ENCODE peak calls at places on chromosomes 3 and 15, in ten cellular contexts. One of them, this sample, is unnamed.

GRCh38 chr3:114624676-114625181 is 330.9 kb downstream of the TIGIT start:
- DNase-seq in heart left ventricle: peak; percentile 91
- DNase-seq in astrocyte: peak; percentile 99
- DNase-seq in tibial nerve: peak; percentile 89
- DNase-seq in hepatocyte: peak; percentile 88
- DNase-seq in SK-N-SH: peak; percentile 4
- DNase-seq in CD8-positive, alpha-beta T cell: no peak
- DNase-seq in upper lobe of right lung: peak; percentile 79
- DNase-seq in Peyer's patch: peak; percentile 38
- DNase-seq in mucosa of descending colon: peak; percentile 71
- DNase-seq in this sample: peak; percentile 71

GRCh38 chr15:52338891-52339290 is 43.3 kb upstream of the MYO5C start:
- DNase-seq in upper lobe of right lung: no peak
- DNase-seq in heart left ventricle: no peak
- DNase-seq in mucosa of descending colon: no peak
- DNase-seq in CD8-positive, alpha-beta T cell: no peak
- DNase-seq in astrocyte: no peak
- DNase-seq in SK-N-SH: no peak
- DNase-seq in hepatocyte: no peak
- DNase-seq in tibial nerve: no peak
- DNase-seq in Peyer's patch: no peak
- DNase-seq in this sample: no peak

GRCh38 chr3:119974666-119975065 is 119.6 kb downstream of the GSK3B start:
- DNase-seq in mucosa of descending colon: no peak
- DNase-seq in heart left ventricle: no peak
- DNase-seq in tibial nerve: no peak
- DNase-seq in CD8-positive, alpha-beta T cell: no peak
- DNase-seq in upper lobe of right lung: no peak
- DNase-seq in hepatocyte: no peak
- DNase-seq in Peyer's patch: no peak
- DNase-seq in astrocyte: no peak
- DNase-seq in SK-N-SH: no peak
- DNase-seq in this sample: no peak

GRCh38 chr3:181008796-181009195 is 19.3 kb upstream of the DNAJC19 start:
- DNase-seq in SK-N-SH: no peak
- DNase-seq in CD8-positive, alpha-beta T cell: no peak
- DNase-seq in upper lobe of right lung: no peak
- DNase-seq in Peyer's patch: no peak
- DNase-seq in tibial nerve: no peak
- DNase-seq in mucosa of descending colon: no peak
- DNase-seq in astrocyte: no peak
- DNase-seq in hepatocyte: no peak
- DNase-seq in heart left ventricle: no peak
- DNase-seq in this sample: no peak

GRCh38 chr15:80893777-80894176 is 95.8 kb downstream of the MESD start:
- DNase-seq in Peyer's patch: no peak
- DNase-seq in SK-N-SH: no peak
- DNase-seq in mucosa of descending colon: peak; percentile 21
- DNase-seq in astrocyte: no peak
- DNase-seq in CD8-positive, alpha-beta T cell: no peak
- DNase-seq in heart left ventricle: no peak
- DNase-seq in upper lobe of right lung: no peak
- DNase-seq in tibial nerve: peak; percentile 30
- DNase-seq in hepatocyte: no peak
- DNase-seq in this sample: no peak

GRCh38 chr15:67998599-67999122 is 55.5 kb upstream of the PIAS1 start:
- DNase-seq in Peyer's patch: no peak
- DNase-seq in hepatocyte: no peak
- DNase-seq in upper lobe of right lung: no peak
- DNase-seq in tibial nerve: no peak
- DNase-seq in mucosa of descending colon: peak; percentile 84
- DNase-seq in heart left ventricle: no peak
- DNase-seq in CD8-positive, alpha-beta T cell: no peak
- DNase-seq in astrocyte: peak; percentile 56
- DNase-seq in SK-N-SH: no peak
- DNase-seq in this sample: no peak

GRCh38 chr3:195802261-195802701 is 9.4 kb downstream of the MUC4 start:
- DNase-seq in CD8-positive, alpha-beta T cell: peak; percentile 14
- DNase-seq in tibial nerve: no peak
- DNase-seq in heart left ventricle: no peak
- DNase-seq in upper lobe of right lung: no peak
- DNase-seq in Peyer's patch: no peak
- DNase-seq in SK-N-SH: no peak
- DNase-seq in hepatocyte: no peak
- DNase-seq in mucosa of descending colon: no peak
- DNase-seq in astrocyte: no peak
- DNase-seq in this sample: no peak

GRCh38 chr15:43270676-43271306 is 4.1 kb upstream of the TGM5 start:
- DNase-seq in astrocyte: no peak
- DNase-seq in Peyer's patch: peak; percentile 75
- DNase-seq in hepatocyte: no peak
- DNase-seq in mucosa of descending colon: no peak
- DNase-seq in heart left ventricle: no peak
- DNase-seq in CD8-positive, alpha-beta T cell: no peak
- DNase-seq in tibial nerve: no peak
- DNase-seq in SK-N-SH: no peak
- DNase-seq in upper lobe of right lung: no peak
- DNase-seq in this sample: no peak

GRCh38 chr3:51280171-51280570 is 104.9 kb upstream of the MANF start:
- DNase-seq in mucosa of descending colon: no peak
- DNase-seq in astrocyte: no peak
- DNase-seq in heart left ventricle: no peak
- DNase-seq in CD8-positive, alpha-beta T cell: no peak
- DNase-seq in SK-N-SH: no peak
- DNase-seq in hepatocyte: no peak
- DNase-seq in Peyer's patch: no peak
- DNase-seq in upper lobe of right lung: no peak
- DNase-seq in tibial nerve: no peak
- DNase-seq in this sample: no peak

GRCh38 chr3:51275096-51275805 is 109.8 kb upstream of the MANF start:
- DNase-seq in CD8-positive, alpha-beta T cell: no peak
- DNase-seq in hepatocyte: no peak
- DNase-seq in astrocyte: no peak
- DNase-seq in upper lobe of right lung: no peak
- DNase-seq in heart left ventricle: no peak
- DNase-seq in mucosa of descending colon: no peak
- DNase-seq in Peyer's patch: no peak
- DNase-seq in SK-N-SH: no peak
- DNase-seq in tibial nerve: no peak
- DNase-seq in this sample: no peak

GRCh38 chr3:51274052-51274451 is 111.0 kb upstream of the MANF start:
- DNase-seq in hepatocyte: peak; percentile 22
- DNase-seq in CD8-positive, alpha-beta T cell: no peak
- DNase-seq in astrocyte: no peak
- DNase-seq in mucosa of descending colon: no peak
- DNase-seq in tibial nerve: no peak
- DNase-seq in Peyer's patch: no peak
- DNase-seq in heart left ventricle: no peak
- DNase-seq in upper lobe of right lung: no peak
- DNase-seq in SK-N-SH: no peak
- DNase-seq in this sample: no peak

GRCh38 chr3:51279448-51279847 is 105.6 kb upstream of the MANF start:
- DNase-seq in upper lobe of right lung: no peak
- DNase-seq in CD8-positive, alpha-beta T cell: no peak
- DNase-seq in Peyer's patch: no peak
- DNase-seq in mucosa of descending colon: no peak
- DNase-seq in hepatocyte: no peak
- DNase-seq in SK-N-SH: no peak
- DNase-seq in astrocyte: no peak
- DNase-seq in heart left ventricle: no peak
- DNase-seq in tibial nerve: no peak
- DNase-seq in this sample: no peak

GRCh38 chr3:51276046-51276445 is 109.0 kb upstream of the MANF start:
- DNase-seq in SK-N-SH: no peak
- DNase-seq in mucosa of descending colon: no peak
- DNase-seq in heart left ventricle: no peak
- DNase-seq in CD8-positive, alpha-beta T cell: no peak
- DNase-seq in tibial nerve: no peak
- DNase-seq in upper lobe of right lung: no peak
- DNase-seq in hepatocyte: no peak
- DNase-seq in Peyer's patch: no peak
- DNase-seq in astrocyte: no peak
- DNase-seq in this sample: no peak
- TF ChIP-seq CTCF in SK-N-SH: no peak
- TF ChIP-seq CTCF in mucosa of descending colon: no peak
- TF ChIP-seq CTCF in heart left ventricle: no peak
- TF ChIP-seq CTCF in CD8-positive, alpha-beta T cell: no peak
- TF ChIP-seq CTCF in tibial nerve: no peak
- TF ChIP-seq CTCF in upper lobe of right lung: no peak
- TF ChIP-seq CTCF in hepatocyte: no peak
- TF ChIP-seq CTCF in Peyer's patch: no peak
- TF ChIP-seq CTCF in astrocyte: no peak
- TF ChIP-seq CTCF in this sample: no peak

GRCh38 chr3:113005622-113006021 is 14.8 kb downstream of the GTPBP8 start:
- DNase-seq in CD8-positive, alpha-beta T cell: peak; percentile 21
- DNase-seq in hepatocyte: no peak
- DNase-seq in Peyer's patch: no peak
- DNase-seq in upper lobe of right lung: no peak
- DNase-seq in mucosa of descending colon: no peak
- DNase-seq in astrocyte: no peak
- DNase-seq in SK-N-SH: no peak
- DNase-seq in heart left ventricle: no peak
- DNase-seq in tibial nerve: no peak
- DNase-seq in this sample: no peak

GRCh38 chr3:113002676-113003075 is 11.9 kb downstream of the GTPBP8 start:
- DNase-seq in hepatocyte: no peak
- DNase-seq in heart left ventricle: no peak
- DNase-seq in tibial nerve: no peak
- DNase-seq in SK-N-SH: no peak
- DNase-seq in Peyer's patch: no peak
- DNase-seq in CD8-positive, alpha-beta T cell: peak; percentile 44
- DNase-seq in astrocyte: no peak
- DNase-seq in upper lobe of right lung: no peak
- DNase-seq in mucosa of descending colon: no peak
- DNase-seq in this sample: no peak

GRCh38 chr3:112995800-112996199 is 5.0 kb downstream of the GTPBP8 start:
- DNase-seq in astrocyte: no peak
- DNase-seq in heart left ventricle: no peak
- DNase-seq in SK-N-SH: no peak
- DNase-seq in hepatocyte: no peak
- DNase-seq in Peyer's patch: no peak
- DNase-seq in mucosa of descending colon: no peak
- DNase-seq in tibial nerve: no peak
- DNase-seq in CD8-positive, alpha-beta T cell: no peak
- DNase-seq in upper lobe of right lung: no peak
- DNase-seq in this sample: no peak

GRCh38 chr3:113002033-113002432 is 11.2 kb downstream of the GTPBP8 start:
- DNase-seq in astrocyte: no peak
- DNase-seq in upper lobe of right lung: no peak
- DNase-seq in SK-N-SH: no peak
- DNase-seq in tibial nerve: no peak
- DNase-seq in CD8-positive, alpha-beta T cell: no peak
- DNase-seq in Peyer's patch: no peak
- DNase-seq in heart left ventricle: no peak
- DNase-seq in mucosa of descending colon: no peak
- DNase-seq in hepatocyte: no peak
- DNase-seq in this sample: no peak

GRCh38 chr3:113000691-113001090 is 9.9 kb downstream of the GTPBP8 start:
- DNase-seq in mucosa of descending colon: no peak
- DNase-seq in SK-N-SH: no peak
- DNase-seq in upper lobe of right lung: no peak
- DNase-seq in hepatocyte: no peak
- DNase-seq in astrocyte: no peak
- DNase-seq in Peyer's patch: no peak
- DNase-seq in heart left ventricle: no peak
- DNase-seq in CD8-positive, alpha-beta T cell: no peak
- DNase-seq in tibial nerve: no peak
- DNase-seq in this sample: no peak
- H3K36me3 ChIP-seq in mucosa of descending colon: no peaks in the 10 kb centered on the region
- H3K36me3 ChIP-seq in SK-N-SH: peaks cover 79% of the 10 kb centered on the region
- H3K36me3 ChIP-seq in upper lobe of right lung: peaks cover 78% of the 10 kb centered on the region
- H3K36me3 ChIP-seq in hepatocyte: no peaks in the 10 kb centered on the region
- H3K36me3 ChIP-seq in astrocyte: peaks cover 52% of the 10 kb centered on the region
- H3K36me3 ChIP-seq in Peyer's patch: no peaks in the 10 kb centered on the region
- H3K36me3 ChIP-seq in heart left ventricle: peaks cover 60% of the 10 kb centered on the region
- H3K36me3 ChIP-seq in CD8-positive, alpha-beta T cell: peaks cover 11% of the 10 kb centered on the region
- H3K36me3 ChIP-seq in tibial nerve: no peaks in the 10 kb centered on the region
- H3K36me3 ChIP-seq in this sample: peaks cover 94% of the 10 kb centered on the region

GRCh38 chr3:71548995-71549394 is 34.5 kb downstream of the FOXP1 start:
- DNase-seq in heart left ventricle: no peak
- DNase-seq in Peyer's patch: no peak
- DNase-seq in astrocyte: no peak
- DNase-seq in SK-N-SH: no peak
- DNase-seq in hepatocyte: no peak
- DNase-seq in upper lobe of right lung: no peak
- DNase-seq in CD8-positive, alpha-beta T cell: no peak
- DNase-seq in tibial nerve: no peak
- DNase-seq in mucosa of descending colon: no peak
- DNase-seq in this sample: no peak
- H3K4me1 ChIP-seq in heart left ventricle: no peaks in the 10 kb centered on the region
- H3K4me1 ChIP-seq in Peyer's patch: no peaks in the 10 kb centered on the region
- H3K4me1 ChIP-seq in astrocyte: peaks cover 13% of the 10 kb centered on the region
- H3K4me1 ChIP-seq in SK-N-SH: peaks cover 18% of the 10 kb centered on the region
- H3K4me1 ChIP-seq in hepatocyte: peaks cover 11% of the 10 kb centered on the region
- H3K4me1 ChIP-seq in upper lobe of right lung: peaks cover 16% of the 10 kb centered on the region
- H3K4me1 ChIP-seq in CD8-positive, alpha-beta T cell: no peaks in the 10 kb centered on the region
- H3K4me1 ChIP-seq in tibial nerve: no peaks in the 10 kb centered on the region
- H3K4me1 ChIP-seq in mucosa of descending colon: no peaks in the 10 kb centered on the region
- H3K4me1 ChIP-seq in this sample: peaks cover 36% of the 10 kb centered on the region

GRCh38 chr3:31488475-31489017 is 44.2 kb upstream of the STT3B start:
- DNase-seq in Peyer's patch: no peak
- DNase-seq in SK-N-SH: no peak
- DNase-seq in upper lobe of right lung: no peak
- DNase-seq in CD8-positive, alpha-beta T cell: no peak
- DNase-seq in astrocyte: no peak
- DNase-seq in mucosa of descending colon: no peak
- DNase-seq in hepatocyte: peak; percentile 8
- DNase-seq in tibial nerve: no peak
- DNase-seq in heart left ventricle: no peak
- DNase-seq in this sample: no peak

GRCh38 chr3:31483776-31484175 is 48.9 kb upstream of the STT3B start:
- DNase-seq in astrocyte: no peak
- DNase-seq in heart left ventricle: no peak
- DNase-seq in Peyer's patch: no peak
- DNase-seq in mucosa of descending colon: no peak
- DNase-seq in upper lobe of right lung: no peak
- DNase-seq in tibial nerve: no peak
- DNase-seq in hepatocyte: no peak
- DNase-seq in SK-N-SH: no peak
- DNase-seq in CD8-positive, alpha-beta T cell: no peak
- DNase-seq in this sample: no peak

GRCh38 chr3:31490502-31490901 is 42.2 kb upstream of the STT3B start:
- DNase-seq in astrocyte: no peak
- DNase-seq in tibial nerve: no peak
- DNase-seq in Peyer's patch: no peak
- DNase-seq in heart left ventricle: no peak
- DNase-seq in upper lobe of right lung: no peak
- DNase-seq in mucosa of descending colon: no peak
- DNase-seq in CD8-positive, alpha-beta T cell: no peak
- DNase-seq in SK-N-SH: no peak
- DNase-seq in hepatocyte: no peak
- DNase-seq in this sample: no peak

GRCh38 chr3:31485206-31485605 is 47.5 kb upstream of the STT3B start:
- DNase-seq in heart left ventricle: no peak
- DNase-seq in upper lobe of right lung: no peak
- DNase-seq in CD8-positive, alpha-beta T cell: no peak
- DNase-seq in tibial nerve: no peak
- DNase-seq in SK-N-SH: no peak
- DNase-seq in hepatocyte: no peak
- DNase-seq in Peyer's patch: no peak
- DNase-seq in astrocyte: no peak
- DNase-seq in mucosa of descending colon: no peak
- DNase-seq in this sample: no peak

DNA sequence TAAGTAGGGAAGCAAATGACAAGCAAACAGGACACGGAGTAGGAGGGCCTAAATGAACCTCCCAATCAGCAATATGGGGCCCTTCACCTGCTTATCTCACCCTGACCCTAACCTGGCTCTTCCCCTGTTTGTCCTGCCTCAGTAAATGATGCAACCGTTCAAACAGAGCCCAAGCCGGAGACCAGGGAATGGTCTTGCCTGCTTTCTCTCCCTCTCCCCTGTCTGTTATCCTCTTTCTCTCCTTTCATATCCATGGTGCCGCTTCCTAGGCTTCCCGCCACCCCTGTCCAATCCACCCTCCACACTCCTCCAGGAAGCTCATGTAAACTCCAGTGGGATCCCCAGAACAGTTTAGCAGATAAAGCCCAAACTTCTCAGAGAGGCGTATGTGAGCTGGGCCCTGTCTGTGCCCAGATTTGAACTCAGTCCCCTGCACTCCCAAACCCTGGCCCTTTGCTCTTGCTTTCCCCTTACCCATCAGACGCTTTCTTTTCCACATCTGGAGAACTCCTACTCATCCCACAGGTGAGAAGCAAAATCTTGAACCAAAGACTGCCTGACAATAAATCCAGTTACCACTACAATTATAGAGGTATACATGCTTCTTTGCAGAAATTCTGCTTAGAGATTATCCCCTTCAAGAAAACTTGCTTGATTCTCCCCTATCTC is 45.7 kb upstream of the STT3B start:
- DNase-seq in SK-N-SH: no peak
- DNase-seq in hepatocyte: peak; percentile 8
- DNase-seq in tibial nerve: no peak
- DNase-seq in mucosa of descending colon: no peak
- DNase-seq in Peyer's patch: no peak
- DNase-seq in CD8-positive, alpha-beta T cell: no peak
- DNase-seq in astrocyte: no peak
- DNase-seq in upper lobe of right lung: no peak
- DNase-seq in heart left ventricle: no peak
- DNase-seq in this sample: no peak
- TF ChIP-seq CTCF in SK-N-SH: no peak
- TF ChIP-seq CTCF in hepatocyte: no peak
- TF ChIP-seq CTCF in tibial nerve: no peak
- TF ChIP-seq CTCF in mucosa of descending colon: no peak
- TF ChIP-seq CTCF in Peyer's patch: no peak
- TF ChIP-seq CTCF in CD8-positive, alpha-beta T cell: no peak
- TF ChIP-seq CTCF in astrocyte: no peak
- TF ChIP-seq CTCF in upper lobe of right lung: no peak
- TF ChIP-seq CTCF in heart left ventricle: no peak
- TF ChIP-seq CTCF in this sample: no peak